ENCODE peak calls at places on chromosomes 16 and 17, in four cellular contexts. C, X, B and W are unnamed samples.

GRCh38 chr16:55571-56136 is 2.0 kb downstream of the SNRNP25 start:
- DNase-seq in C (no peak), X (no peak), B (no peak), W (no peak)

GRCh38 chr17:8068736-8069586 is 18.6 kb downstream of the ALOX12B start:
- DNase-seq in X (no peak), B (no peak), C (no peak), W (no peak)

GRCh38 chr17:40717776-40718175 is 14.2 kb upstream of the KRT24 start:
- DNase-seq in C (no peak), B (no peak), X (no peak), W (no peak)

GRCh38 chr17:65366102-65366844 is 195.2 kb downstream of the AXIN2 start:
- DNase-seq in B (no peak), X (no peak), C (no peak), W (no peak)

GRCh38 chr17:40614431-40615294 is 33.0 kb downstream of the SMARCE1 start:
- DNase-seq in C (no peak), B (no peak), X (no peak), W (no peak)

GRCh38 chr17:66420961-66421371 is 118.6 kb downstream of the PRKCA start:
- DNase-seq in X (no peak), C (no peak), B (no peak), W (no peak)

GRCh38 chr16:1958715-1959268 is 546 bp upstream of the NDUFB10 start:
- DNase-seq in X (no peak), C (no peak), B (no peak), W (no peak)

GRCh38 chr17:76124582-76125390 is 16.3 kb downstream of the FOXJ1 start:
- DNase-seq in X (peak; percentile 61), C (no peak), B (no peak), W (no peak)

GRCh38 chr16:87543436-87544191 is 50.8 kb upstream of the ZCCHC14 start:
- DNase-seq in X (no peak), B (no peak), C (no peak), W (no peak)

GRCh38 chr17:75546181-75546580 is 20.7 kb downstream of the LLGL2 start:
- DNase-seq in X (no peak), B (no peak), C (no peak), W (no peak)

GRCh38 chr17:8066841-8067775 is 20.4 kb downstream of the ALOX12B start:
- DNase-seq in X (no peak), C (no peak), B (no peak), W (no peak)

GRCh38 chr16:85483424-85483823 is 129.7 kb upstream of the GSE1 start:
- DNase-seq in X (no peak), C (peak; percentile 55), B (peak; percentile 39), W (peak; percentile 81)

GRCh38 chr16:70681382-70682238 is 4.2 kb downstream of the MTSS2 start:
- DNase-seq in C (no peak), X (no peak), B (no peak), W (no peak)

GRCh38 chr17:3827124-3827773 is 18.8 kb downstream of the NCBP3 start:
- DNase-seq in X (peak; percentile 59), C (peak; percentile 29), B (peak; percentile 8), W (peak; percentile 56)

GRCh38 chr17:57344261-57344660 is 87.9 kb downstream of the MSI2 start:
- DNase-seq in B (no peak), C (no peak), X (no peak), W (no peak)

GRCh38 chr17:80219777-80220708 is at the start of the genes SGSH and SLC26A11:
- DNase-seq in X (peak; percentile 98), B (peak; percentile 44), C (peak; percentile 78), W (peak; percentile 86)

GRCh38 chr17:40932608-40933007 is 4.8 kb downstream of the KRT23 start:
- DNase-seq in C (no peak), B (no peak), X (no peak), W (no peak)

GRCh38 chr17:57279432-57279831 is 23.1 kb downstream of the MSI2 start:
- DNase-seq in X (no peak), B (no peak), C (no peak), W (no peak)

GRCh38 chr17:76614912-76615617 is 28.5 kb downstream of the ST6GALNAC1 start:
- DNase-seq in X (no peak), B (no peak), C (no peak), W (no peak)

GRCh38 chr16:81797443-81797842 is 18.4 kb downstream of the PLCG2 start:
- DNase-seq in B (no peak), X (no peak), C (no peak), W (no peak)

GRCh38 chr17:49887086-49887743 is 39.3 kb upstream of the TAC4 start:
- DNase-seq in X (no peak), C (no peak), B (no peak), W (no peak)

GRCh38 chr17:2700491-2701141 is 10.9 kb downstream of the CLUH start:
- DNase-seq in X (no peak), C (no peak), B (peak; percentile 100), W (no peak)

GRCh38 chr16:88851616-88852015 is 5.1 kb downstream of the GALNS start:
- DNase-seq in B (no peak), C (no peak), X (no peak), W (no peak)

GRCh38 chr16:30075503-30076275 is at the start of gene PPP4C:
- DNase-seq in C (peak; percentile 95), B (peak; percentile 76), X (peak; percentile 99), W (peak; percentile 94)

GRCh38 chr16:19127205-19127604 is 13.4 kb downstream of the ITPRIPL2 start:
- DNase-seq in C (no peak), B (no peak), X (no peak), W (no peak)

GRCh38 chr16:82629441-82630027 is 2.8 kb downstream of the CDH13 start:
- DNase-seq in X (no peak), B (no peak), C (no peak), W (no peak)

GRCh38 chr17:15659663-15660062 is 24.4 kb downstream of the TRIM16 start:
- DNase-seq in C (no peak), X (no peak), B (no peak), W (no peak)

GRCh38 chr16:87661561-87661960 is 59.3 kb downstream of the JPH3 start:
- DNase-seq in X (peak; percentile 42), B (no peak), C (no peak), W (no peak)

GRCh38 chr17:63918305-63918704 is 334 bp downstream of the GH1 start:
- DNase-seq in X (peak; percentile 12), C (no peak), B (no peak), W (no peak)